ENCODE peak calls at places on chromosome 9, in six cellular contexts. M is SHP77; K is CD8-positive, alpha-beta memory T cell; B is NCI-H1092 treated with DMSO at 0.1 percent for 48 hours; A is SW480; P is Right ventricle myocardium inferior. O is an unnamed sample.

GRCh38 chr9:128610889-128611288 is 45.8 kb downstream of the DYNC2I2 start:
- DNase-seq in M (no peak), K (no peak), B (no peak), A (no peak), P (no peak), O (no peak)

GRCh38 chr9:91162311-91162710 is 199.4 kb downstream of the AUH start:
- DNase-seq in M (no peak), K (no peak), B (no peak), A (peak), P (no peak), O (no peak)

GRCh38 chr9:85290019-85290418 is 451.7 kb downstream of the AGTPBP1 start:
- DNase-seq in M (no peak), K (peak), B (no peak), A (no peak), P (no peak), O (no peak)

GRCh38 chr9:134213508-134214394 is 49.4 kb upstream of the RNU6ATAC start:
- DNase-seq in M (no peak), K (no peak), B (no peak), A (no peak), P (no peak), O (peak)

GRCh38 chr9:71036501-71036900 is 84.9 kb downstream of the TRPM3 start:
- DNase-seq in M (no peak), K (no peak), B (peak), A (no peak), P (no peak), O (no peak)

GRCh38 chr9:125360621-125361020 is 99.0 kb downstream of the GAPVD1 start:
- DNase-seq in M (no peak), K (no peak), B (no peak), A (no peak), P (no peak), O (no peak)

GRCh38 chr9:109956811-109957440 is 176.9 kb downstream of the PALM2AKAP2 start:
- DNase-seq in M (no peak), K (no peak), B (no peak), A (no peak), P (no peak), O (no peak)

GRCh38 chr9:20513126-20513913 is 109.0 kb downstream of the MLLT3 start:
- DNase-seq in M (no peak), K (no peak), B (no peak), A (no peak), P (peak), O (peak)

GRCh38 chr9:7273575-7273974 is 515.8 kb downstream of the KDM4C start:
- DNase-seq in M (peak), K (no peak), B (peak), A (peak), P (no peak), O (no peak)

GRCh38 chr9:13832451-13832850 is 481.5 kb downstream of the NFIB start:
- DNase-seq in M (no peak), K (no peak), B (no peak), A (no peak), P (no peak), O (no peak)

GRCh38 chr9:100700689-100701318 is 122.9 kb downstream of the CAVIN4 start:
- DNase-seq in M (peak), K (no peak), B (peak), A (peak), P (no peak), O (no peak)

GRCh38 chr9:78973906-78974305 is 597.9 kb upstream of the TLE4 start:
- DNase-seq in M (no peak), K (no peak), B (peak), A (no peak), P (no peak), O (no peak)

GRCh38 chr9:20351715-20352114 is 270.6 kb downstream of the MLLT3 start:
- DNase-seq in M (no peak), K (no peak), B (no peak), A (no peak), P (no peak), O (no peak)

GRCh38 chr9:129027685-129028191 is 393 bp downstream of the SH3GLB2 start:
- DNase-seq in M (peak), K (peak), B (peak), A (peak), P (peak), O (peak)

GRCh38 chr9:98861881-98862501 is 54.5 kb downstream of the GALNT12 start:
- DNase-seq in M (no peak), K (no peak), B (no peak), A (no peak), P (no peak), O (peak)

GRCh38 chr9:128244443-128245226 is 31.2 kb downstream of the GOLGA2 start:
- DNase-seq in M (no peak), K (no peak), B (no peak), A (no peak), P (peak), O (peak)

GRCh38 chr9:131464354-131465000 is 38.2 kb upstream of the POMT1 start:
- DNase-seq in M (no peak), K (no peak), B (no peak), A (no peak), P (no peak), O (no peak)

GRCh38 chr9:117839862-117840261 is 135.7 kb downstream of the TLR4 start:
- DNase-seq in M (no peak), K (no peak), B (no peak), A (no peak), P (no peak), O (no peak)

GRCh38 chr9:125950880-125951471 is 203.8 kb downstream of the PBX3 start:
- DNase-seq in M (no peak), K (no peak), B (no peak), A (no peak), P (no peak), O (no peak)

GRCh38 chr9:94656190-94656589 is 16.9 kb upstream of the FBP1 start:
- DNase-seq in M (peak), K (peak), B (no peak), A (no peak), P (no peak), O (no peak)

GRCh38 chr9:22986556-22986955 is 539.9 kb downstream of the DMRTA1 start:
- DNase-seq in M (no peak), K (no peak), B (no peak), A (peak), P (no peak), O (no peak)

O was measured in kidney.